ENCODE peak calls at places on chromosomes 5 and 9, in six cellular contexts. One of them, this sample, is unnamed.

GRCh38 chr5:73615085-73615484 is 10.9 kb upstream of the ARHGEF28 start:
- DNase-seq in heart right ventricle: no peak
- DNase-seq in IMR-90: no peak
- DNase-seq in H9: no peak
- DNase-seq in body of pancreas: no peak
- DNase-seq in tibial artery: no peak
- DNase-seq in this sample: no peak

GRCh38 chr9:11194249-11194648 is 581.4 kb upstream of the PTPRD start:
- DNase-seq in tibial artery: no peak
- DNase-seq in IMR-90: no peak
- DNase-seq in heart right ventricle: no peak
- DNase-seq in H9: no peak
- DNase-seq in body of pancreas: peak
- DNase-seq in this sample: no peak

GRCh38 chr9:32989651-32990050 is 11.8 kb downstream of the APTX start:
- DNase-seq in tibial artery: no peak
- DNase-seq in H9: no peak
- DNase-seq in IMR-90: no peak
- DNase-seq in heart right ventricle: no peak
- DNase-seq in body of pancreas: no peak
- DNase-seq in this sample: no peak

GRCh38 chr5:82593481-82593880 is 315.3 kb upstream of the RPS23 start:
- DNase-seq in heart right ventricle: no peak
- DNase-seq in tibial artery: no peak
- DNase-seq in IMR-90: peak
- DNase-seq in H9: no peak
- DNase-seq in body of pancreas: no peak
- DNase-seq in this sample: no peak

GRCh38 chr9:15211160-15211993 is 95.6 kb downstream of the TTC39B start:
- DNase-seq in body of pancreas: peak
- DNase-seq in tibial artery: peak
- DNase-seq in heart right ventricle: peak
- DNase-seq in H9: peak
- DNase-seq in IMR-90: peak
- DNase-seq in this sample: peak

GRCh38 chr5:136026636-136027035 is 2.2 kb upstream of the TGFBI start:
- DNase-seq in IMR-90: no peak
- DNase-seq in body of pancreas: no peak
- DNase-seq in heart right ventricle: no peak
- DNase-seq in H9: peak
- DNase-seq in tibial artery: no peak
- DNase-seq in this sample: peak

GRCh38 chr9:122777052-122777451 is 11.7 kb upstream of the OR5C1 start:
- DNase-seq in tibial artery: no peak
- DNase-seq in body of pancreas: no peak
- DNase-seq in H9: no peak
- DNase-seq in IMR-90: no peak
- DNase-seq in heart right ventricle: no peak
- DNase-seq in this sample: no peak

GRCh38 chr9:28848671-28849070 is 1275.4 kb upstream of the C9orf72 start:
- DNase-seq in H9: no peak
- DNase-seq in IMR-90: no peak
- DNase-seq in heart right ventricle: no peak
- DNase-seq in tibial artery: no peak
- DNase-seq in body of pancreas: no peak
- DNase-seq in this sample: no peak

GRCh38 chr9:108483676-108484075 is 372.1 kb downstream of the ACTL7B start:
- DNase-seq in tibial artery: no peak
- DNase-seq in IMR-90: no peak
- DNase-seq in heart right ventricle: no peak
- DNase-seq in body of pancreas: no peak
- DNase-seq in H9: no peak
- DNase-seq in this sample: no peak

GRCh38 chr5:143065185-143065584 is 295.0 kb downstream of the ARHGAP26 start:
- DNase-seq in body of pancreas: peak
- DNase-seq in IMR-90: peak
- DNase-seq in tibial artery: peak
- DNase-seq in H9: no peak
- DNase-seq in heart right ventricle: no peak
- DNase-seq in this sample: no peak

GRCh38 chr9:113901196-113901818 is 25.2 kb downstream of the ZNF618 start:
- DNase-seq in tibial artery: no peak
- DNase-seq in H9: peak
- DNase-seq in IMR-90: no peak
- DNase-seq in heart right ventricle: no peak
- DNase-seq in body of pancreas: no peak
- DNase-seq in this sample: no peak

GRCh38 chr9:114225534-114226288 is 70.4 kb downstream of the COL27A1 start:
- DNase-seq in heart right ventricle: no peak
- DNase-seq in IMR-90: peak
- DNase-seq in tibial artery: no peak
- DNase-seq in H9: no peak
- DNase-seq in body of pancreas: no peak
- DNase-seq in this sample: no peak

GRCh38 chr9:37503736-37504135 is 18.0 kb downstream of the POLR1E start:
- DNase-seq in body of pancreas: no peak
- DNase-seq in H9: no peak
- DNase-seq in IMR-90: peak
- DNase-seq in heart right ventricle: no peak
- DNase-seq in tibial artery: no peak
- DNase-seq in this sample: no peak

GRCh38 chr5:74616236-74617146 is 24.0 kb downstream of the ENC1 start:
- DNase-seq in heart right ventricle: no peak
- DNase-seq in H9: no peak
- DNase-seq in IMR-90: no peak
- DNase-seq in tibial artery: no peak
- DNase-seq in body of pancreas: peak
- DNase-seq in this sample: no peak

GRCh38 chr5:10491673-10492026 is 50.0 kb downstream of the ROPN1L start:
- DNase-seq in body of pancreas: no peak
- DNase-seq in IMR-90: no peak
- DNase-seq in heart right ventricle: no peak
- DNase-seq in H9: no peak
- DNase-seq in tibial artery: no peak
- DNase-seq in this sample: no peak

GRCh38 chr9:98854206-98854756 is 46.8 kb downstream of the GALNT12 start:
- DNase-seq in body of pancreas: no peak
- DNase-seq in tibial artery: no peak
- DNase-seq in H9: no peak
- DNase-seq in IMR-90: peak
- DNase-seq in heart right ventricle: no peak
- DNase-seq in this sample: no peak

GRCh38 chr5:125258610-125259009 is 512.2 kb upstream of the ZNF608 start:
- DNase-seq in body of pancreas: no peak
- DNase-seq in H9: no peak
- DNase-seq in tibial artery: no peak
- DNase-seq in IMR-90: no peak
- DNase-seq in heart right ventricle: no peak
- DNase-seq in this sample: no peak

GRCh38 chr9:114047717-114048116 is 30.4 kb downstream of the AMBP start:
- DNase-seq in tibial artery: no peak
- DNase-seq in heart right ventricle: no peak
- DNase-seq in IMR-90: no peak
- DNase-seq in body of pancreas: peak
- DNase-seq in H9: peak
- DNase-seq in this sample: peak

GRCh38 chr5:79050513-79050912 is 19.0 kb downstream of the DMGDH start:
- DNase-seq in IMR-90: no peak
- DNase-seq in heart right ventricle: no peak
- DNase-seq in tibial artery: no peak
- DNase-seq in H9: no peak
- DNase-seq in body of pancreas: no peak
- DNase-seq in this sample: no peak
- H3K27ac ChIP-seq in IMR-90: no peak
- H3K27ac ChIP-seq in heart right ventricle: no peak
- H3K27ac ChIP-seq in tibial artery: no peak
- H3K27ac ChIP-seq in H9: no peak
- H3K27ac ChIP-seq in body of pancreas: no peak
- H3K27ac ChIP-seq in this sample: no peak

GRCh38 chr9:90165281-90165680 is 477.3 kb downstream of the DIRAS2 start:
- DNase-seq in IMR-90: no peak
- DNase-seq in H9: no peak
- DNase-seq in body of pancreas: no peak
- DNase-seq in heart right ventricle: no peak
- DNase-seq in tibial artery: no peak
- DNase-seq in this sample: no peak

GRCh38 chr9:90162819-90163218 is 479.8 kb downstream of the DIRAS2 start:
- DNase-seq in heart right ventricle: no peak
- DNase-seq in body of pancreas: no peak
- DNase-seq in IMR-90: no peak
- DNase-seq in tibial artery: no peak
- DNase-seq in H9: no peak
- DNase-seq in this sample: no peak

GRCh38 chr9:90169490-90169889 is 473.1 kb downstream of the DIRAS2 start:
- DNase-seq in H9: no peak
- DNase-seq in tibial artery: no peak
- DNase-seq in heart right ventricle: no peak
- DNase-seq in body of pancreas: no peak
- DNase-seq in IMR-90: no peak
- DNase-seq in this sample: no peak

GRCh38 chr9:90162326-90162725 is 480.3 kb downstream of the DIRAS2 start:
- DNase-seq in IMR-90: no peak
- DNase-seq in heart right ventricle: no peak
- DNase-seq in H9: no peak
- DNase-seq in body of pancreas: no peak
- DNase-seq in tibial artery: no peak
- DNase-seq in this sample: no peak

DNA sequence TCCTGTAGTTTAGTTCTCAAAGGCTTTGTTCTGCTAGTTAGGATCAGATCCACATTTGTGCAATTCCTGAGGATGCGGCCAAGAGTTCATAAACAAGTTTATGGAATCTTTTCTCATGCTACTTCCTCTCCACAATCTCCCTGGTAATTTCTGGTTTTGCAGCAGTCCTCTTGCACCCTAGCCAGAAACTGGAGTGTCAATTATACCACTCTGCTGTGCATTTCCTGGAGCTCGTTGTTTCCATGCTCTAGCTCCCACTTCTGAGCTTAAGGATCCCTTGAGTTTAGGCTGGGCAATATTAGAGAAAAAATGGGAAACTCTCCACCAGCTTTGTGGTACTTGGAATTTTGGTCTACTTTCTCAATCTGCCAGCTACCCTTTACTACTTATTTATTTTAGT is 474.7 kb downstream of the DIRAS2 start:
- DNase-seq in tibial artery: no peak
- DNase-seq in IMR-90: no peak
- DNase-seq in heart right ventricle: no peak
- DNase-seq in body of pancreas: no peak
- DNase-seq in H9: no peak
- DNase-seq in this sample: no peak
- H3K27ac ChIP-seq in tibial artery: no peak
- H3K27ac ChIP-seq in IMR-90: no peak
- H3K27ac ChIP-seq in heart right ventricle: no peak
- H3K27ac ChIP-seq in body of pancreas: no peak
- H3K27ac ChIP-seq in H9: no peak
- H3K27ac ChIP-seq in this sample: no peak

GRCh38 chr9:134642385-134643181 is 980 bp downstream of the COL5A1 start:
- DNase-seq in body of pancreas: peak
- DNase-seq in H9: peak
- DNase-seq in tibial artery: peak
- DNase-seq in heart right ventricle: peak
- DNase-seq in IMR-90: peak
- DNase-seq in this sample: peak

GRCh38 chr9:134643306-134643705 is 1.7 kb downstream of the COL5A1 start:
- DNase-seq in tibial artery: no peak
- DNase-seq in heart right ventricle: no peak
- DNase-seq in H9: no peak
- DNase-seq in IMR-90: peak
- DNase-seq in body of pancreas: no peak
- DNase-seq in this sample: no peak

GRCh38 chr9:134647359-134648115 is 5.9 kb downstream of the COL5A1 start:
- DNase-seq in body of pancreas: no peak
- DNase-seq in tibial artery: no peak
- DNase-seq in heart right ventricle: no peak
- DNase-seq in IMR-90: no peak
- DNase-seq in H9: no peak
- DNase-seq in this sample: no peak

GRCh38 chr9:134645607-134646365 is 4.2 kb downstream of the COL5A1 start:
- DNase-seq in H9: no peak
- DNase-seq in heart right ventricle: no peak
- DNase-seq in tibial artery: no peak
- DNase-seq in body of pancreas: no peak
- DNase-seq in IMR-90: no peak
- DNase-seq in this sample: no peak

DNA sequence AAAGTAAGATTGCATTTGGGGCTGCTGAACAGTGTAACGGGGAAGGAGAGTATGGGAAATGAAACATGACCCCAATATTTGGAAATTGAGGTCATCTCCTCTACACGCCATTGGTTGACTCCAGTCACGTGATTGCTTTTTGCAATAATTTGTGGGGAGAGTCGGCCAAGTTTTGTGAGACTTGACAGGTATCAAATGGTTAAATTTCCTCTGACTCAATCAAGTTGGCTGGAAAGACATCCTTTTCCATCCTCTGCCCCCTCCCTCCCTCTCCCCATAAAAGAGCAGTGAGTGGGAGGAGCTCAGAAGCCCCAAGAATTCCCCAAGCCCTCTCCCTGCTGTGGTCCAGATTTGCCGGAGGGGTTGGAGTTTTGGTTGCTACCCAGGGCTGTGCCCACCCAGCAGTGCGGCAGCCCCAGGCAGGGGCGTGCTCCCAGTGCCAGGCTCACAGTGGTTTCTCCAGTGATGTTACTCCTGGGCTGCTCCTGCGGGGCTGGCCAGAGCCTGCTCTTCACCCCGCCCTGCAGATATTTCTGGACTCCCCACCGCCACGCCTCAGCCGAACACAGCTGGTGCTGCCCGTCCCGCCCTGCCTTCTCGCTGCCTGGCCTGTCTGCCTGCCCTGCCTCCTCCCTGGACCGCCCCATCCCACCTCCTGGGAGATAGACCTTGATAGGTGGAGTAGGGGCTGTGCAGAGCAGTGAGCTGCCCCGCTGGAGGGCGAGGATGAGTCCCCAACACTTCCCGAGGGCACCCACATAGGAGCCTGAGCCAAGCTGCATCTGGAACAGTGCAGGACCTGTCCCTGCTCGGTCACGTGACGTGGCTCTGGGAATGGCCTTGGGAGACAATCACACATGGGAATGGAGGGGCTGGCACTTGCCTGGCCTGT is 3.4 kb downstream of the COL5A1 start:
- DNase-seq in body of pancreas: peak
- DNase-seq in tibial artery: peak
- DNase-seq in H9: no peak
- DNase-seq in heart right ventricle: peak
- DNase-seq in IMR-90: peak
- DNase-seq in this sample: peak
- H3K27ac ChIP-seq in body of pancreas: no peak
- H3K27ac ChIP-seq in tibial artery: peak
- H3K27ac ChIP-seq in H9: no peak
- H3K27ac ChIP-seq in heart right ventricle: peak
- H3K27ac ChIP-seq in IMR-90: peak
- H3K27ac ChIP-seq in this sample: peak

GRCh38 chr9:130454096-130454811 is 9.5 kb downstream of the ASS1 start:
- DNase-seq in H9: no peak
- DNase-seq in body of pancreas: no peak
- DNase-seq in IMR-90: no peak
- DNase-seq in heart right ventricle: no peak
- DNase-seq in tibial artery: no peak
- DNase-seq in this sample: no peak
- H3K27ac ChIP-seq in H9: no peak
- H3K27ac ChIP-seq in body of pancreas: peak
- H3K27ac ChIP-seq in IMR-90: no peak
- H3K27ac ChIP-seq in heart right ventricle: no peak
- H3K27ac ChIP-seq in tibial artery: no peak
- H3K27ac ChIP-seq in this sample: no peak